ENCODE peak calls at places on chromosomes 12 and 14, in six cellular contexts. C is neuronal stem cell, Z is mesenchymal stem cell, S is H9, G is IMR-90, R is H1. O is an unnamed sample.

GRCh38 chr14:30291216-30291615 is 267.7 kb upstream of the G2E3 start:
- DNase-seq in C (no peak), Z (no peak), S (no peak), G (peak; percentile 75), R (no peak), O (peak; percentile 60)

GRCh38 chr12:122306407-122306806 is 40.1 kb upstream of the VPS33A start:
- DNase-seq in C (no peak), Z (no peak), S (peak; percentile 75), G (no peak), R (peak; percentile 7), O (peak; percentile 11)

GRCh38 chr14:89618821-89619551 is 202.0 kb upstream of the FOXN3 start:
- DNase-seq in C (peak; percentile 71), Z (peak; percentile 71), S (peak; percentile 73), G (peak; percentile 67), R (peak; percentile 53), O (peak; percentile 60)

GRCh38 chr12:15858348-15858747 is 23.8 kb upstream of the STRAP start:
- DNase-seq in C (no peak), Z (no peak), S (peak; percentile 62), G (no peak), R (no peak), O (no peak)

GRCh38 chr14:73173092-73173735 is 36.9 kb downstream of the PSEN1 start:
- DNase-seq in C (peak; percentile 6), Z (peak; percentile 57), S (no peak), G (peak; percentile 65), R (no peak), O (peak; percentile 4)

GRCh38 chr12:68056300-68056699 is 67.1 kb downstream of the IFNG-AS1 start:
- DNase-seq in C (no peak), Z (no peak), S (no peak), G (no peak), R (no peak), O (no peak)

GRCh38 chr14:81474685-81475324 is 58.8 kb downstream of the SEL1L start:
- DNase-seq in C (no peak), Z (no peak), S (no peak), G (no peak), R (no peak), O (no peak)

GRCh38 chr14:95784137-95784536 is 70.2 kb upstream of the TCL1A start:
- DNase-seq in C (peak; percentile 58), Z (no peak), S (no peak), G (peak; percentile 38), R (no peak), O (peak; percentile 69)

GRCh38 chr12:57750561-57751431 is 1.3 kb downstream of the CDK4 start:
- DNase-seq in C (no peak), Z (no peak), S (no peak), G (peak; percentile 12), R (no peak), O (no peak)

GRCh38 chr12:112969547-112970306 is 8.6 kb upstream of the OAS2 start:
- DNase-seq in C (no peak), Z (no peak), S (no peak), G (no peak), R (no peak), O (no peak)

GRCh38 chr12:18998343-18999270 is 130.9 kb upstream of the PLEKHA5 start:
- DNase-seq in C (no peak), Z (peak; percentile 85), S (no peak), G (peak; percentile 89), R (no peak), O (peak; percentile 50)

GRCh38 chr12:58918475-58918874 is 1.8 kb downstream of the LRIG3 start:
- DNase-seq in C (no peak), Z (peak; percentile 24), S (no peak), G (peak; percentile 15), R (no peak), O (no peak)

GRCh38 chr12:9341260-9341585 is 133.0 kb upstream of the PZP start:
- DNase-seq in C (no peak), Z (no peak), S (no peak), G (no peak), R (no peak), O (no peak)

GRCh38 chr12:114682920-114683708 is 861 bp downstream of the TBX3 start:
- DNase-seq in C (no peak), Z (no peak), S (peak; percentile 63), G (no peak), R (no peak), O (no peak)

GRCh38 chr12:115172521-115172920 is 488.5 kb upstream of the TBX3 start:
- DNase-seq in C (no peak), Z (no peak), S (no peak), G (peak; percentile 92), R (no peak), O (no peak)

GRCh38 chr12:77685112-77685511 is 145.6 kb upstream of the NAV3 start:
- DNase-seq in C (peak; percentile 72), Z (peak; percentile 62), S (peak; percentile 65), G (peak; percentile 80), R (no peak), O (peak; percentile 27)

GRCh38 chr12:67193705-67194104 is 75.5 kb upstream of the CAND1 start:
- DNase-seq in C (peak; percentile 62), Z (peak; percentile 40), S (peak; percentile 51), G (peak; percentile 23), R (no peak), O (no peak)

GRCh38 chr12:51860986-51861385 is 12.5 kb upstream of the FIGNL2 start:
- DNase-seq in C (no peak), Z (no peak), S (no peak), G (no peak), R (no peak), O (no peak)

GRCh38 chr12:15278816-15279658 is 43.3 kb upstream of the PTPRO start:
- DNase-seq in C (no peak), Z (peak; percentile 65), S (no peak), G (peak; percentile 3), R (no peak), O (no peak)

GRCh38 chr14:70881549-70882174 is 25.6 kb upstream of the PCNX1 start:
- DNase-seq in C (no peak), Z (no peak), S (no peak), G (no peak), R (no peak), O (no peak)

GRCh38 chr14:55028066-55028465 is 1.0 kb downstream of the SOCS4 start:
- DNase-seq in C (no peak), Z (peak; percentile 33), S (no peak), G (peak; percentile 11), R (no peak), O (no peak)

GRCh38 chr12:57769594-57769993 is 2.3 kb downstream of the METTL1 start:
- DNase-seq in C (no peak), Z (no peak), S (no peak), G (no peak), R (no peak), O (no peak)

GRCh38 chr14:68628605-68629310 is 164.1 kb downstream of the ZFP36L1 start:
- DNase-seq in C (no peak), Z (no peak), S (peak; percentile 60), G (no peak), R (no peak), O (peak; percentile 88)

GRCh38 chr14:100019156-100019882 is 45.9 kb upstream of the EVL start:
- DNase-seq in C (no peak), Z (peak; percentile 61), S (no peak), G (peak; percentile 75), R (no peak), O (peak; percentile 75)

GRCh38 chr14:38124496-38124895 is 83.2 kb upstream of the SSTR1 start:
- DNase-seq in C (no peak), Z (no peak), S (no peak), G (no peak), R (no peak), O (no peak)

GRCh38 chr14:103288076-103288766 is 45.8 kb upstream of the EIF5 start:
- DNase-seq in C (no peak), Z (no peak), S (no peak), G (no peak), R (no peak), O (no peak)

GRCh38 chr14:80271389-80271788 is 60.1 kb upstream of the DIO2 start:
- DNase-seq in C (no peak), Z (no peak), S (no peak), G (peak; percentile 11), R (no peak), O (no peak)

GRCh38 chr12:52126605-52127578 is 47.4 kb downstream of the SMIM41 start:
- DNase-seq in C (no peak), Z (no peak), S (no peak), G (peak; percentile 39), R (no peak), O (no peak)

GRCh38 chr12:47085815-47086252 is 6.1 kb upstream of the AMIGO2 start:
- DNase-seq in C (no peak), Z (peak; percentile 88), S (peak; percentile 51), G (peak; percentile 77), R (no peak), O (peak; percentile 30)

GRCh38 chr12:14716848-14717444 is 20.5 kb upstream of the GUCY2C start:
- DNase-seq in C (peak; percentile 8), Z (peak; percentile 61), S (peak; percentile 81), G (peak; percentile 37), R (no peak), O (peak; percentile 75)

GRCh38 chr14:100076133-100076532 is 10.9 kb downstream of the EVL start:
- DNase-seq in C (no peak), Z (peak; percentile 65), S (peak; percentile 81), G (peak; percentile 40), R (peak; percentile 17), O (peak; percentile 88)

GRCh38 chr14:22333408-22334274 is 255.4 kb downstream of the DAD1 start:
- DNase-seq in C (no peak), Z (peak; percentile 91), S (no peak), G (peak; percentile 68), R (no peak), O (peak; percentile 67)

GRCh38 chr12:46692606-46693005 is 133.2 kb downstream of the SLC38A4 start:
- DNase-seq in C (no peak), Z (no peak), S (no peak), G (no peak), R (no peak), O (no peak)

GRCh38 chr14:91742956-91743653 is 11.2 kb upstream of the CATSPERB start:
- DNase-seq in C (no peak), Z (no peak), S (no peak), G (no peak), R (no peak), O (no peak)
- H4K91ac ChIP-seq in C (no peak overlapping the region), Z (no peak overlapping the region), S (no peak overlapping the region), G (no peak overlapping the region), R (no peak overlapping the region), O (no peak overlapping the region)

GRCh38 chr14:93395227-93395626 is 35.5 kb upstream of the UNC79 start:
- DNase-seq in C (no peak), Z (no peak), S (no peak), G (no peak), R (no peak), O (peak; percentile 1)
- H4K91ac ChIP-seq in C (no peak overlapping the region), Z (no peak overlapping the region), S (no peak overlapping the region), G (no peak overlapping the region), R (no peak overlapping the region), O (no peak overlapping the region)

DNA sequence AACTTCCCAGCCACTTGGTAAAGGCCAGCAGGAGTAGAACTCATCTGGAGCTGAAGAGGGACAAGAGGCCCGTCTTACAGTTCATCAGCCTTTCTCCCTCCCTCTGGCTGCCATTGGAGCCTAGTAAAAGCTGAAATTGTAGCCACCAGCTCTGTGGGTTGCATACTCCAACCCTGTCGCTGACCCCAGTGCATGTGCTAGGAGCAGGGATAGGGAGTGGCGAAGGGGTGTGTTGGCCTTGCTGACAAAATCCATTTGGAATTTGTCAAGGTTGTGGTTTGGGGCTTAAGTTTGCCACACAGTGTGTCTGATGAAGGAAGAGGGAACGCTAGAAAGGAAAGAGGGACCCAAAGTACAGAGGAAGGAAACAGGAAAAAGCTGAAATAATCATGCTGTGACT is 4.0 kb upstream of the ARF3 start:
- DNase-seq in C (no peak), Z (no peak), S (no peak), G (no peak), R (no peak), O (no peak)
- H4K91ac ChIP-seq in C (peak overlapping the region; percentile 77), Z (no peak overlapping the region), S (no peak overlapping the region), G (no peak overlapping the region), R (no peak overlapping the region), O (no peak overlapping the region)

GRCh38 chr14:104776481-104776880 is 19.1 kb downstream of the AKT1 start:
- DNase-seq in C (no peak), Z (no peak), S (no peak), G (no peak), R (no peak), O (no peak)
- H4K91ac ChIP-seq in C (no peak overlapping the region), Z (no peak overlapping the region), S (no peak overlapping the region), G (no peak overlapping the region), R (no peak overlapping the region), O (no peak overlapping the region)

O was measured in trophoblast cell.